ENCODE peak calls at places on chromosome 12, in nine cellular contexts. One of them, this sample, is unnamed.

GRCh38 chr12:81077686-81078441 is at the start of gene ACSS3:
- DNase-seq in NCI-H524: peak
- DNase-seq in uterus: peak
- DNase-seq in GM04503: no peak
- DNase-seq in CD8-positive, alpha-beta T cell: no peak
- DNase-seq in NAMALWA: no peak
- DNase-seq in body of pancreas: peak
- DNase-seq in ovary: peak
- DNase-seq in stimulated activated CD4-positive, alpha-beta T cell treated with anti-CD3 and anti-CD28 coated beads, Interleukin-1b, Interleukin-23, amount 100 ng/mL, for 4 hours: no peak
- DNase-seq in this sample: peak

GRCh38 chr12:106585237-106585834 is 2.5 kb downstream of the RFX4 start:
- DNase-seq in stimulated activated CD4-positive, alpha-beta T cell treated with anti-CD3 and anti-CD28 coated beads, Interleukin-1b, Interleukin-23, amount 100 ng/mL, for 4 hours: no peak
- DNase-seq in body of pancreas: no peak
- DNase-seq in GM04503: no peak
- DNase-seq in ovary: no peak
- DNase-seq in uterus: no peak
- DNase-seq in CD8-positive, alpha-beta T cell: no peak
- DNase-seq in NAMALWA: no peak
- DNase-seq in NCI-H524: no peak
- DNase-seq in this sample: no peak

GRCh38 chr12:8904665-8905064 is 9.6 kb upstream of the PHC1 start:
- DNase-seq in uterus: no peak
- DNase-seq in NAMALWA: peak
- DNase-seq in NCI-H524: no peak
- DNase-seq in CD8-positive, alpha-beta T cell: no peak
- DNase-seq in body of pancreas: no peak
- DNase-seq in ovary: no peak
- DNase-seq in GM04503: no peak
- DNase-seq in stimulated activated CD4-positive, alpha-beta T cell treated with anti-CD3 and anti-CD28 coated beads, Interleukin-1b, Interleukin-23, amount 100 ng/mL, for 4 hours: no peak
- DNase-seq in this sample: no peak

GRCh38 chr12:89636776-89637160 is 71.9 kb downstream of the ATP2B1 start:
- DNase-seq in body of pancreas: no peak
- DNase-seq in CD8-positive, alpha-beta T cell: no peak
- DNase-seq in NCI-H524: no peak
- DNase-seq in GM04503: no peak
- DNase-seq in NAMALWA: no peak
- DNase-seq in ovary: no peak
- DNase-seq in stimulated activated CD4-positive, alpha-beta T cell treated with anti-CD3 and anti-CD28 coated beads, Interleukin-1b, Interleukin-23, amount 100 ng/mL, for 4 hours: no peak
- DNase-seq in uterus: no peak
- DNase-seq in this sample: no peak

GRCh38 chr12:3632256-3633240 is 120.4 kb downstream of the CRACR2A start:
- DNase-seq in body of pancreas: no peak
- DNase-seq in uterus: no peak
- DNase-seq in NCI-H524: peak
- DNase-seq in ovary: no peak
- DNase-seq in stimulated activated CD4-positive, alpha-beta T cell treated with anti-CD3 and anti-CD28 coated beads, Interleukin-1b, Interleukin-23, amount 100 ng/mL, for 4 hours: no peak
- DNase-seq in GM04503: no peak
- DNase-seq in NAMALWA: no peak
- DNase-seq in CD8-positive, alpha-beta T cell: no peak
- DNase-seq in this sample: no peak

GRCh38 chr12:95240556-95240955 is 22.9 kb downstream of the VEZT start:
- DNase-seq in uterus: no peak
- DNase-seq in NCI-H524: no peak
- DNase-seq in ovary: no peak
- DNase-seq in body of pancreas: no peak
- DNase-seq in stimulated activated CD4-positive, alpha-beta T cell treated with anti-CD3 and anti-CD28 coated beads, Interleukin-1b, Interleukin-23, amount 100 ng/mL, for 4 hours: no peak
- DNase-seq in NAMALWA: no peak
- DNase-seq in CD8-positive, alpha-beta T cell: no peak
- DNase-seq in GM04503: no peak
- DNase-seq in this sample: no peak

GRCh38 chr12:102300824-102301461 is 103.3 kb upstream of the PMCH start:
- DNase-seq in CD8-positive, alpha-beta T cell: no peak
- DNase-seq in NCI-H524: no peak
- DNase-seq in uterus: no peak
- DNase-seq in stimulated activated CD4-positive, alpha-beta T cell treated with anti-CD3 and anti-CD28 coated beads, Interleukin-1b, Interleukin-23, amount 100 ng/mL, for 4 hours: no peak
- DNase-seq in ovary: no peak
- DNase-seq in NAMALWA: peak
- DNase-seq in GM04503: peak
- DNase-seq in body of pancreas: peak
- DNase-seq in this sample: no peak

GRCh38 chr12:98162906-98163678 is 352.3 kb upstream of the TMPO start:
- DNase-seq in NCI-H524: peak
- DNase-seq in uterus: no peak
- DNase-seq in body of pancreas: no peak
- DNase-seq in GM04503: no peak
- DNase-seq in stimulated activated CD4-positive, alpha-beta T cell treated with anti-CD3 and anti-CD28 coated beads, Interleukin-1b, Interleukin-23, amount 100 ng/mL, for 4 hours: no peak
- DNase-seq in ovary: no peak
- DNase-seq in NAMALWA: no peak
- DNase-seq in CD8-positive, alpha-beta T cell: no peak
- DNase-seq in this sample: no peak

GRCh38 chr12:68675098-68675842 is 11.5 kb upstream of the NUP107 start:
- DNase-seq in CD8-positive, alpha-beta T cell: peak
- DNase-seq in GM04503: peak
- DNase-seq in stimulated activated CD4-positive, alpha-beta T cell treated with anti-CD3 and anti-CD28 coated beads, Interleukin-1b, Interleukin-23, amount 100 ng/mL, for 4 hours: peak
- DNase-seq in NAMALWA: peak
- DNase-seq in uterus: no peak
- DNase-seq in ovary: no peak
- DNase-seq in body of pancreas: peak
- DNase-seq in NCI-H524: no peak
- DNase-seq in this sample: no peak

GRCh38 chr12:13114251-13115052 is 11.0 kb upstream of the GSG1 start:
- DNase-seq in NCI-H524: no peak
- DNase-seq in ovary: no peak
- DNase-seq in GM04503: no peak
- DNase-seq in body of pancreas: no peak
- DNase-seq in CD8-positive, alpha-beta T cell: no peak
- DNase-seq in NAMALWA: no peak
- DNase-seq in uterus: no peak
- DNase-seq in stimulated activated CD4-positive, alpha-beta T cell treated with anti-CD3 and anti-CD28 coated beads, Interleukin-1b, Interleukin-23, amount 100 ng/mL, for 4 hours: no peak
- DNase-seq in this sample: no peak

GRCh38 chr12:93100610-93101009 is 171.5 kb upstream of the EEA1 start:
- DNase-seq in GM04503: no peak
- DNase-seq in ovary: no peak
- DNase-seq in CD8-positive, alpha-beta T cell: no peak
- DNase-seq in NAMALWA: no peak
- DNase-seq in body of pancreas: no peak
- DNase-seq in NCI-H524: peak
- DNase-seq in stimulated activated CD4-positive, alpha-beta T cell treated with anti-CD3 and anti-CD28 coated beads, Interleukin-1b, Interleukin-23, amount 100 ng/mL, for 4 hours: no peak
- DNase-seq in uterus: no peak
- DNase-seq in this sample: no peak

GRCh38 chr12:104421343-104421742 is 35.4 kb upstream of the CHST11 start:
- DNase-seq in GM04503: no peak
- DNase-seq in NCI-H524: no peak
- DNase-seq in uterus: no peak
- DNase-seq in stimulated activated CD4-positive, alpha-beta T cell treated with anti-CD3 and anti-CD28 coated beads, Interleukin-1b, Interleukin-23, amount 100 ng/mL, for 4 hours: no peak
- DNase-seq in body of pancreas: no peak
- DNase-seq in NAMALWA: no peak
- DNase-seq in CD8-positive, alpha-beta T cell: no peak
- DNase-seq in ovary: no peak
- DNase-seq in this sample: no peak

This sample was measured in lung.